ENCODE peak calls at places on chromosome 4, in six cellular contexts. H is nephron progenitor cell, M is cardiac muscle cell, X is HT-29, C is ELR, U is skeletal muscle cell. T is an unnamed sample.

GRCh38 chr4:53682196-53682595 is 90.9 kb upstream of the LNX1 start:
- DNase-seq in U (peak), H (no peak), M (peak), C (peak), X (no peak), T (no peak)

GRCh38 chr4:165367040-165367439 is 11.8 kb upstream of the CPE start:
- DNase-seq in M (no peak), X (no peak), U (no peak), H (no peak), C (no peak), T (no peak)

GRCh38 chr4:47913328-47913727 is 1.1 kb downstream of the NFXL1 start:
- DNase-seq in C (peak), M (peak), U (no peak), H (no peak), X (no peak), T (no peak)

GRCh38 chr4:76197971-76198410 is 15.6 kb downstream of the SCARB2 start:
- DNase-seq in M (peak), U (peak), X (no peak), C (no peak), H (peak), T (no peak)

GRCh38 chr4:144646523-144647094 is 653 bp downstream of the HHIP start:
- DNase-seq in X (no peak), M (peak), H (peak), U (no peak), C (peak), T (peak)

GRCh38 chr4:8419222-8420041 is 21.1 kb downstream of the ACOX3 start:
- DNase-seq in H (no peak), X (no peak), U (no peak), M (peak), C (peak), T (no peak)

GRCh38 chr4:83691998-83692397 is 156.1 kb downstream of the GPAT3 start:
- DNase-seq in X (no peak), U (no peak), M (no peak), C (peak), H (no peak), T (no peak)

GRCh38 chr4:87144346-87144745 is 76.1 kb downstream of the KLHL8 start:
- DNase-seq in C (no peak), X (no peak), M (peak), U (no peak), H (no peak), T (no peak)

GRCh38 chr4:147059064-147059731 is 113.5 kb upstream of the TTC29 start:
- DNase-seq in H (no peak), X (no peak), M (no peak), C (no peak), U (no peak), T (no peak)

GRCh38 chr4:34181891-34182290 is 2062.4 kb downstream of the ARAP2 start:
- DNase-seq in H (no peak), X (no peak), C (peak), M (peak), U (peak), T (no peak)

GRCh38 chr4:29304595-29304994 is 1415.6 kb upstream of the PCDH7 start:
- DNase-seq in C (peak), X (no peak), U (peak), H (no peak), M (peak), T (no peak)

GRCh38 chr4:71380721-71381120 is 41.9 kb downstream of the SLC4A4 start:
- DNase-seq in H (no peak), C (peak), U (peak), M (peak), X (no peak), T (no peak)

GRCh38 chr4:56264861-56265260 is 122.4 kb downstream of the AASDH start:
- DNase-seq in X (no peak), H (no peak), C (no peak), U (no peak), M (no peak), T (no peak)

GRCh38 chr4:16464651-16465050 is 238.4 kb upstream of the TAPT1 start:
- DNase-seq in H (no peak), C (no peak), X (no peak), U (no peak), M (peak), T (no peak)

GRCh38 chr4:115275615-115276014 is 162.2 kb upstream of the NDST4 start:
- DNase-seq in C (no peak), X (no peak), U (no peak), M (no peak), H (no peak), T (no peak)

GRCh38 chr4:99389606-99390005 is 37.1 kb upstream of the ADH1C start:
- DNase-seq in C (no peak), M (no peak), U (no peak), H (no peak), X (no peak), T (no peak)

GRCh38 chr4:117623321-117623720 is 411.0 kb upstream of the NDST3 start:
- DNase-seq in H (no peak), C (peak), X (no peak), M (no peak), U (no peak), T (no peak)

GRCh38 chr4:35125995-35126712 is 1118.2 kb downstream of the ARAP2 start:
- DNase-seq in M (no peak), X (no peak), H (no peak), C (no peak), U (no peak), T (no peak)

GRCh38 chr4:153509724-153510123 is 43.6 kb downstream of the TMEM131L start:
- DNase-seq in U (no peak), M (no peak), H (no peak), C (no peak), X (peak), T (no peak)

GRCh38 chr4:156774422-156774821 is 197.2 kb downstream of the PDGFC start:
- DNase-seq in X (no peak), H (no peak), C (peak), U (peak), M (peak), T (no peak)

GRCh38 chr4:79934660-79935059 is 138.4 kb downstream of the ANTXR2 start:
- DNase-seq in H (no peak), U (no peak), M (no peak), C (no peak), X (no peak), T (no peak)

GRCh38 chr4:40309250-40309774 is 25.8 kb upstream of the CHRNA9 start:
- DNase-seq in C (peak), M (peak), U (peak), X (peak), H (peak), T (peak)

GRCh38 chr4:138401330-138401729 is 159.2 kb upstream of the SLC7A11 start:
- DNase-seq in X (peak), H (no peak), C (no peak), M (peak), U (no peak), T (no peak)

GRCh38 chr4:169412046-169412445 is 141.3 kb upstream of the SH3RF1 start:
- DNase-seq in C (no peak), X (peak), U (no peak), M (no peak), H (no peak), T (peak)

GRCh38 chr4:37737456-37737855 is 51.3 kb upstream of the RELL1 start:
- DNase-seq in X (no peak), C (peak), H (no peak), U (no peak), M (peak), T (no peak)

GRCh38 chr4:77120888-77121508 is 36.0 kb upstream of the CCNG2 start:
- DNase-seq in C (no peak), X (no peak), H (no peak), M (no peak), U (no peak), T (no peak)

GRCh38 chr4:39259571-39260330 is 77.4 kb downstream of the WDR19 start:
- DNase-seq in M (peak), X (no peak), H (no peak), C (peak), U (no peak), T (no peak)

GRCh38 chr4:74181225-74181624 is 23.3 kb downstream of the MTHFD2L start:
- DNase-seq in X (no peak), H (no peak), U (peak), M (peak), C (peak), T (no peak)

GRCh38 chr4:169160825-169161224 is 109.9 kb downstream of the SH3RF1 start:
- DNase-seq in H (peak), U (peak), X (no peak), M (peak), C (no peak), T (no peak)

GRCh38 chr4:105257817-105258495 is 111.3 kb downstream of the TET2 start:
- DNase-seq in H (no peak), X (peak), C (no peak), M (peak), U (no peak), T (no peak)

GRCh38 chr4:53479731-53480525 is 102.5 kb downstream of the FIP1L1 start:
- DNase-seq in C (peak), U (no peak), H (no peak), X (no peak), M (no peak), T (no peak)

GRCh38 chr4:24888945-24889344 is 23.9 kb downstream of the CCDC149 start:
- DNase-seq in M (no peak), U (no peak), C (no peak), X (no peak), H (no peak), T (no peak)

GRCh38 chr4:10893417-10893816 is 208.8 kb upstream of the CLNK start:
- DNase-seq in U (no peak), X (peak), H (peak), C (no peak), M (peak), T (peak)

GRCh38 chr4:46484881-46485280 is 95.0 kb upstream of the GABRA2 start:
- DNase-seq in H (no peak), U (no peak), C (no peak), M (peak), X (no peak), T (no peak)

T was measured in Calu3.